ENCODE peak calls at places on chromosome 10, in four cellular contexts. T is WTC11, X is H1, F is K562. J is an unnamed sample.

GRCh38 chr10:71996598-71997371 is 32.6 kb downstream of the CHST3 start:
- DNase-seq in T (no peak), X (no peak), F (no peak), J (no peak)

GRCh38 chr10:119139464-119140067 is 25.9 kb downstream of the SFXN4 start:
- DNase-seq in T (peak; percentile 46), X (peak; percentile 19), F (no peak), J (peak; percentile 62)

GRCh38 chr10:132283604-132284382 is 24.0 kb downstream of the STK32C start:
- DNase-seq in T (no peak), X (no peak), F (no peak), J (no peak)

GRCh38 chr10:127048630-127049029 is 143.4 kb downstream of the DOCK1 start:
- DNase-seq in T (no peak), X (no peak), F (no peak), J (no peak)

GRCh38 chr10:118573512-118573911 is 21.9 kb downstream of the PRLHR start:
- DNase-seq in T (no peak), X (no peak), F (no peak), J (no peak)

GRCh38 chr10:61066661-61067353 is 122.8 kb upstream of the RHOBTB1 start:
- DNase-seq in T (no peak), X (no peak), F (no peak), J (no peak)

GRCh38 chr10:132961-133898 is 2.0 kb upstream of the ZMYND11 start:
- DNase-seq in T (no peak), X (no peak), F (no peak), J (no peak)

GRCh38 chr10:43078986-43079273 is 2.1 kb downstream of the RET start:
- DNase-seq in T (peak; percentile 88), X (peak; percentile 33), F (peak; percentile 76), J (peak; percentile 86)

GRCh38 chr10:59675812-59676211 is 33.8 kb downstream of the SLC16A9 start:
- DNase-seq in T (peak; percentile 77), X (no peak), F (no peak), J (no peak)

GRCh38 chr10:126519992-126520391 is 131.7 kb upstream of the ADAM12 start:
- DNase-seq in T (peak; percentile 17), X (no peak), F (no peak), J (no peak)

GRCh38 chr10:19908991-19909699 is 92.9 kb downstream of the PLXDC2 start:
- DNase-seq in T (no peak), X (no peak), F (no peak), J (no peak)

GRCh38 chr10:121655254-121656142 is 57.3 kb upstream of the FGFR2 start:
- DNase-seq in T (no peak), X (no peak), F (no peak), J (no peak)

GRCh38 chr10:8908013-8908412 is 853.5 kb downstream of the GATA3 start:
- DNase-seq in T (peak; percentile 51), X (peak; percentile 7), F (no peak), J (no peak)

GRCh38 chr10:114284346-114285071 is 45.5 kb downstream of the VWA2 start:
- DNase-seq in T (no peak), X (no peak), F (no peak), J (no peak)

GRCh38 chr10:79189853-79190435 is 121.2 kb downstream of the ZMIZ1 start:
- DNase-seq in T (no peak), X (no peak), F (no peak), J (no peak)

GRCh38 chr10:3494131-3494878 is 290.7 kb downstream of the KLF6 start:
- DNase-seq in T (no peak), X (no peak), F (no peak), J (no peak)

GRCh38 chr10:91215384-91215783 is 5.1 kb upstream of the PCGF5 start:
- DNase-seq in T (no peak), X (no peak), F (no peak), J (no peak)

GRCh38 chr10:133403359-133403758 is 9.4 kb downstream of the MTG1 start:
- DNase-seq in T (no peak), X (no peak), F (no peak), J (no peak)

GRCh38 chr10:132540456-132540855 is 2.9 kb downstream of the INPP5A start:
- DNase-seq in T (peak; percentile 23), X (no peak), F (no peak), J (no peak)

GRCh38 chr10:96829029-96829773 is 2.9 kb upstream of the LCOR start:
- DNase-seq in T (no peak), X (no peak), F (peak; percentile 44), J (no peak)

GRCh38 chr10:70619271-70620019 is 16.9 kb upstream of the PRF1 start:
- DNase-seq in T (no peak), X (no peak), F (peak; percentile 83), J (no peak)

GRCh38 chr10:44183667-44184632 is 200.9 kb downstream of the CXCL12 start:
- DNase-seq in T (no peak), X (no peak), F (no peak), J (no peak)

GRCh38 chr10:110495731-110496552 is 1.8 kb upstream of the DUSP5 start:
- DNase-seq in T (peak; percentile 34), X (no peak), F (peak; percentile 34), J (peak; percentile 71)

GRCh38 chr10:43963793-43964425 is 315.2 kb upstream of the ZNF32 start:
- DNase-seq in T (no peak), X (no peak), F (no peak), J (no peak)

GRCh38 chr10:28111712-28112111 is 112.8 kb upstream of the ODAD2 start:
- DNase-seq in T (no peak), X (no peak), F (no peak), J (no peak)
- TF ChIP-seq USF2 in T (no peak), X (no peak), F (no peak), J (no peak)

GRCh38 chr10:115761166-115761565 is 511.8 kb downstream of the GFRA1 start:
- DNase-seq in T (no peak), X (no peak), F (no peak), J (no peak)

GRCh38 chr10:115760131-115760530 is 512.9 kb downstream of the GFRA1 start:
- DNase-seq in T (no peak), X (no peak), F (no peak), J (no peak)

DNA sequence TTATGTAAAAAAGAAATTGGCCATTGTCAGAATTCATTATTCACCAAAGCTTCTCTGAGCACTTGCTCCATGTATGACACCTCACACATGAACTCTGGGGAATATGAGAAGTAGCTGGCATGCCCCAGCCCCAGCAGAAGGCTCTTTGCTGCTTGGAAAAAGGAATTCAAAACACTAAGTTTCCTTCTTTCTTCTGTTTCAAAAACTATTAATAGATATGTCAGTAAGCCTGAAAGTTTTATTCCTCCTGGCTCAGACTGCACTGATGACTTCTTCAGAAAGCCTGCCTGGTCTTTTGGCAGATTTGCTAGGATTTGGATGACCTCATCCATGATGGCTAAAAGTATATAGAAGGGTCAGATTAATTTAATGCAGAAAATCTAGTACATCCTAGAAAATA is 511.0 kb downstream of the GFRA1 start:
- DNase-seq in T (no peak), X (no peak), F (no peak), J (no peak)
- TF ChIP-seq TEAD4 in T (no peak), X (no peak), F (no peak), J (no peak)

DNA sequence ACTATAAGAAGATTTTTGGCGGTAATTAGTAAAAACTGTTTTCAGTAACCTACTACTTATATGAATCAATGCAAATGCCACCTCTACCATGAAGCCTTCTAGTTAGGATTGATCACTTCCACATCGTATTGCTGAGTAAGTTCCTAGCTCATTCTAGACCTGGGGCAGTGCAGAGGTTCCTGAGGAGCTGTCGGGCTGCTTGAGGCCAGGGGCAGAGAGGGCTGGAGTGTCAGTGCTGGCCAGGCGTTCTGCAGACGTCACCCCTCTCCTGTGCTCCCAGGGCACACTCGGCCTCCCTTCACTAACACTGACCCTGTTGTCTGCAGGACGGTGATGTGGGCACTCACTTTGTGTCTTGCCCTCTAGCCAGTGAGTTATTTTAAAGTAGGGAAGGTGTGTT is 275.7 kb downstream of the CELF2 start:
- DNase-seq in T (no peak), X (no peak), F (no peak), J (no peak)
- TF ChIP-seq USF2 in T (no peak), X (no peak), F (no peak), J (no peak)

GRCh38 chr10:123301077-123301875 is 147.1 kb downstream of the BUB3 start:
- DNase-seq in T (peak; percentile 18), X (no peak), F (no peak), J (peak; percentile 40)

GRCh38 chr10:123295644-123296043 is 141.4 kb downstream of the BUB3 start:
- DNase-seq in T (no peak), X (no peak), F (peak; percentile 30), J (no peak)

GRCh38 chr10:123298583-123298982 is 144.4 kb downstream of the BUB3 start:
- DNase-seq in T (no peak), X (no peak), F (no peak), J (no peak)

GRCh38 chr10:123297175-123297574 is 143.0 kb downstream of the BUB3 start:
- DNase-seq in T (no peak), X (no peak), F (no peak), J (no peak)

GRCh38 chr10:123299598-123299997 is 145.4 kb downstream of the BUB3 start:
- DNase-seq in T (no peak), X (no peak), F (no peak), J (no peak)
- TF ChIP-seq TEAD4 in T (no peak), X (no peak), F (no peak), J (no peak)

GRCh38 chr10:24207781-24208611 is 942 bp upstream of the KIAA1217 start:
- DNase-seq in T (no peak), X (no peak), F (no peak), J (no peak)
- TF ChIP-seq USF2 in T (no peak), X (no peak), F (no peak), J (no peak)

GRCh38 chr10:26494018-26494417 is 55.9 kb downstream of the APBB1IP start:
- DNase-seq in T (no peak), X (no peak), F (no peak), J (no peak)
- TF ChIP-seq TEAD4 in T (no peak), X (no peak), F (no peak), J (no peak)

GRCh38 chr10:33229944-33230267 is 104.6 kb downstream of the NRP1 start:
- DNase-seq in T (no peak), X (no peak), F (no peak), J (no peak)

GRCh38 chr10:33231621-33232350 is 102.7 kb downstream of the NRP1 start:
- DNase-seq in T (no peak), X (no peak), F (no peak), J (no peak)

GRCh38 chr10:33227489-33227888 is 107.0 kb downstream of the NRP1 start:
- DNase-seq in T (no peak), X (no peak), F (no peak), J (no peak)

GRCh38 chr10:33228426-33228825 is 106.0 kb downstream of the NRP1 start:
- DNase-seq in T (no peak), X (no peak), F (no peak), J (no peak)

GRCh38 chr10:33229252-33229943 is 105.1 kb downstream of the NRP1 start:
- DNase-seq in T (no peak), X (no peak), F (no peak), J (no peak)
- TF ChIP-seq USF2 in T (no peak), X (no peak), F (no peak), J (no peak)

GRCh38 chr10:123884907-123885381 is 6.7 kb downstream of the CPXM2 start:
- DNase-seq in T (no peak), X (no peak), F (no peak), J (no peak)
- TF ChIP-seq TEAD4 in T (no peak), X (no peak), F (no peak), J (no peak)

J was measured in SK-N-SH.